ENCODE peak calls at places on chromosomes 13 and 19, in eight cellular contexts. I is activated naive CD4-positive, alpha-beta T cell treated with anti-CD3 and anti-CD28 coated beads, Interleukin-2, amount 10 ng/mL, durations not matched to agents 7 days and 5 days; O is left ventricle myocardium inferior; M is B cell; X is left kidney; E is neural progenitor cell; K is activated T-cell treated with anti-CD3 and anti-CD28 coated beads, Interleukin-2, amount 50 U/mL, for 1 hour; Z is posterior cingulate gyrus. H is an unnamed sample.

GRCh38 chr13:74270018-74270417 is 135.8 kb upstream of the KLF12 start:
- DNase-seq in I (no peak), O (no peak), M (no peak), X (no peak), E (no peak), K (no peak), Z (no peak), H (no peak)

GRCh38 chr19:13207237-13208130 is 57.3 kb downstream of the IER2 start:
- DNase-seq in I (no peak), O (peak), M (peak), X (no peak), E (peak), K (peak), Z (no peak), H (peak)

GRCh38 chr19:1251503-1252220 is 3.3 kb downstream of the MIDN start:
- DNase-seq in I (no peak), O (peak), M (peak), X (peak), E (peak), K (peak), Z (no peak), H (peak)

GRCh38 chr13:112693831-112694497 is 4.1 kb downstream of the ATP11A start:
- DNase-seq in I (no peak), O (no peak), M (no peak), X (no peak), E (peak), K (no peak), Z (no peak), H (no peak)

GRCh38 chr13:47598340-47598911 is 402.6 kb downstream of the SUCLA2 start:
- DNase-seq in I (no peak), O (no peak), M (no peak), X (peak), E (no peak), K (no peak), Z (no peak), H (peak)

GRCh38 chr19:35000647-35001501 is 751 bp downstream of the GRAMD1A start:
- DNase-seq in I (peak), O (no peak), M (peak), X (peak), E (peak), K (peak), Z (peak), H (peak)

GRCh38 chr19:50702870-50703829 is 16.5 kb downstream of the SHANK1 start:
- DNase-seq in I (no peak), O (no peak), M (no peak), X (peak), E (no peak), K (no peak), Z (no peak), H (no peak)

GRCh38 chr13:111216166-111216960 is 101.3 kb downstream of the ARHGEF7 start:
- DNase-seq in I (peak), O (no peak), M (peak), X (peak), E (peak), K (peak), Z (no peak), H (peak)

GRCh38 chr13:50379584-50379983 is 364.3 kb downstream of the KCNRG start:
- DNase-seq in I (no peak), O (no peak), M (no peak), X (no peak), E (no peak), K (no peak), Z (no peak), H (no peak)

H was measured in OCI-LY7.